ENCODE peak calls at places on chromosomes 2 and 18, in nine cellular contexts. One of them, this sample, is unnamed.

GRCh38 chr2:9982248-9982647 is 30.8 kb downstream of the GRHL1 start:
- DNase-seq in cardiac muscle cell: peak
- DNase-seq in hypothalamus: no peak
- DNase-seq in AG08396: peak
- DNase-seq in CD8-positive, alpha-beta memory T cell: no peak
- DNase-seq in pancreas: no peak
- DNase-seq in activated T-cell treated with anti-CD3 and anti-CD28 coated beads, Interleukin-2, amount 50 U/mL, for 48 hours: no peak
- DNase-seq in RCC 7860: no peak
- DNase-seq in stimulated activated CD4-positive, alpha-beta T cell treated with anti-CD3 and anti-CD28 coated beads, Interleukin-4, amount 100 ng/mL, for 24 hours: no peak
- DNase-seq in this sample: no peak

GRCh38 chr18:31156831-31157763 is 5.6 kb downstream of the DSC1 start:
- DNase-seq in cardiac muscle cell: peak
- DNase-seq in hypothalamus: no peak
- DNase-seq in AG08396: peak
- DNase-seq in CD8-positive, alpha-beta memory T cell: no peak
- DNase-seq in pancreas: no peak
- DNase-seq in activated T-cell treated with anti-CD3 and anti-CD28 coated beads, Interleukin-2, amount 50 U/mL, for 48 hours: no peak
- DNase-seq in RCC 7860: no peak
- DNase-seq in stimulated activated CD4-positive, alpha-beta T cell treated with anti-CD3 and anti-CD28 coated beads, Interleukin-4, amount 100 ng/mL, for 24 hours: no peak
- DNase-seq in this sample: no peak

GRCh38 chr2:239818531-239819011 is 206.6 kb downstream of the NDUFA10 start:
- DNase-seq in cardiac muscle cell: no peak
- DNase-seq in hypothalamus: peak
- DNase-seq in AG08396: no peak
- DNase-seq in CD8-positive, alpha-beta memory T cell: no peak
- DNase-seq in pancreas: no peak
- DNase-seq in activated T-cell treated with anti-CD3 and anti-CD28 coated beads, Interleukin-2, amount 50 U/mL, for 48 hours: no peak
- DNase-seq in RCC 7860: no peak
- DNase-seq in stimulated activated CD4-positive, alpha-beta T cell treated with anti-CD3 and anti-CD28 coated beads, Interleukin-4, amount 100 ng/mL, for 24 hours: no peak
- DNase-seq in this sample: no peak

GRCh38 chr2:64634338-64635267 is 19.1 kb downstream of the SERTAD2 start:
- DNase-seq in cardiac muscle cell: peak
- DNase-seq in hypothalamus: no peak
- DNase-seq in AG08396: no peak
- DNase-seq in CD8-positive, alpha-beta memory T cell: no peak
- DNase-seq in pancreas: no peak
- DNase-seq in activated T-cell treated with anti-CD3 and anti-CD28 coated beads, Interleukin-2, amount 50 U/mL, for 48 hours: no peak
- DNase-seq in RCC 7860: no peak
- DNase-seq in stimulated activated CD4-positive, alpha-beta T cell treated with anti-CD3 and anti-CD28 coated beads, Interleukin-4, amount 100 ng/mL, for 24 hours: no peak
- DNase-seq in this sample: no peak

GRCh38 chr18:53025247-53025646 is 685.2 kb downstream of the DCC start:
- DNase-seq in cardiac muscle cell: no peak
- DNase-seq in hypothalamus: no peak
- DNase-seq in AG08396: no peak
- DNase-seq in CD8-positive, alpha-beta memory T cell: no peak
- DNase-seq in pancreas: no peak
- DNase-seq in activated T-cell treated with anti-CD3 and anti-CD28 coated beads, Interleukin-2, amount 50 U/mL, for 48 hours: no peak
- DNase-seq in RCC 7860: no peak
- DNase-seq in stimulated activated CD4-positive, alpha-beta T cell treated with anti-CD3 and anti-CD28 coated beads, Interleukin-4, amount 100 ng/mL, for 24 hours: no peak
- DNase-seq in this sample: no peak

GRCh38 chr2:39584283-39584972 is 81.3 kb upstream of the TMEM178A start:
- DNase-seq in cardiac muscle cell: peak
- DNase-seq in hypothalamus: no peak
- DNase-seq in AG08396: peak
- DNase-seq in CD8-positive, alpha-beta memory T cell: no peak
- DNase-seq in pancreas: no peak
- DNase-seq in activated T-cell treated with anti-CD3 and anti-CD28 coated beads, Interleukin-2, amount 50 U/mL, for 48 hours: no peak
- DNase-seq in RCC 7860: no peak
- DNase-seq in stimulated activated CD4-positive, alpha-beta T cell treated with anti-CD3 and anti-CD28 coated beads, Interleukin-4, amount 100 ng/mL, for 24 hours: no peak
- DNase-seq in this sample: no peak

GRCh38 chr2:240320561-240321091 is 114.8 kb upstream of the GPC1 start:
- DNase-seq in cardiac muscle cell: no peak
- DNase-seq in hypothalamus: no peak
- DNase-seq in AG08396: no peak
- DNase-seq in CD8-positive, alpha-beta memory T cell: no peak
- DNase-seq in pancreas: no peak
- DNase-seq in activated T-cell treated with anti-CD3 and anti-CD28 coated beads, Interleukin-2, amount 50 U/mL, for 48 hours: no peak
- DNase-seq in RCC 7860: no peak
- DNase-seq in stimulated activated CD4-positive, alpha-beta T cell treated with anti-CD3 and anti-CD28 coated beads, Interleukin-4, amount 100 ng/mL, for 24 hours: no peak
- DNase-seq in this sample: no peak

GRCh38 chr2:9473985-9474360 is 378 bp upstream of the IAH1 start:
- DNase-seq in cardiac muscle cell: peak
- DNase-seq in hypothalamus: peak
- DNase-seq in AG08396: peak
- DNase-seq in CD8-positive, alpha-beta memory T cell: peak
- DNase-seq in pancreas: peak
- DNase-seq in activated T-cell treated with anti-CD3 and anti-CD28 coated beads, Interleukin-2, amount 50 U/mL, for 48 hours: peak
- DNase-seq in RCC 7860: no peak
- DNase-seq in stimulated activated CD4-positive, alpha-beta T cell treated with anti-CD3 and anti-CD28 coated beads, Interleukin-4, amount 100 ng/mL, for 24 hours: peak
- DNase-seq in this sample: peak

GRCh38 chr2:230821261-230821990 is 43.3 kb upstream of the ITM2C start:
- DNase-seq in cardiac muscle cell: no peak
- DNase-seq in hypothalamus: no peak
- DNase-seq in AG08396: no peak
- DNase-seq in CD8-positive, alpha-beta memory T cell: no peak
- DNase-seq in pancreas: no peak
- DNase-seq in activated T-cell treated with anti-CD3 and anti-CD28 coated beads, Interleukin-2, amount 50 U/mL, for 48 hours: peak
- DNase-seq in RCC 7860: no peak
- DNase-seq in stimulated activated CD4-positive, alpha-beta T cell treated with anti-CD3 and anti-CD28 coated beads, Interleukin-4, amount 100 ng/mL, for 24 hours: no peak
- DNase-seq in this sample: no peak

GRCh38 chr18:63131106-63131943 is 188.2 kb downstream of the BCL2 start:
- DNase-seq in cardiac muscle cell: peak
- DNase-seq in hypothalamus: peak
- DNase-seq in AG08396: peak
- DNase-seq in CD8-positive, alpha-beta memory T cell: peak
- DNase-seq in pancreas: peak
- DNase-seq in activated T-cell treated with anti-CD3 and anti-CD28 coated beads, Interleukin-2, amount 50 U/mL, for 48 hours: peak
- DNase-seq in RCC 7860: peak
- DNase-seq in stimulated activated CD4-positive, alpha-beta T cell treated with anti-CD3 and anti-CD28 coated beads, Interleukin-4, amount 100 ng/mL, for 24 hours: peak
- DNase-seq in this sample: peak

GRCh38 chr18:62281684-62282083 is 43.4 kb upstream of the TNFRSF11A start:
- DNase-seq in cardiac muscle cell: peak
- DNase-seq in hypothalamus: no peak
- DNase-seq in AG08396: peak
- DNase-seq in CD8-positive, alpha-beta memory T cell: no peak
- DNase-seq in pancreas: no peak
- DNase-seq in activated T-cell treated with anti-CD3 and anti-CD28 coated beads, Interleukin-2, amount 50 U/mL, for 48 hours: no peak
- DNase-seq in RCC 7860: peak
- DNase-seq in stimulated activated CD4-positive, alpha-beta T cell treated with anti-CD3 and anti-CD28 coated beads, Interleukin-4, amount 100 ng/mL, for 24 hours: no peak
- DNase-seq in this sample: no peak

GRCh38 chr2:238654479-238654878 is 193.4 kb upstream of the TWIST2 start:
- DNase-seq in cardiac muscle cell: no peak
- DNase-seq in hypothalamus: no peak
- DNase-seq in AG08396: no peak
- DNase-seq in CD8-positive, alpha-beta memory T cell: no peak
- DNase-seq in pancreas: no peak
- DNase-seq in activated T-cell treated with anti-CD3 and anti-CD28 coated beads, Interleukin-2, amount 50 U/mL, for 48 hours: no peak
- DNase-seq in RCC 7860: no peak
- DNase-seq in stimulated activated CD4-positive, alpha-beta T cell treated with anti-CD3 and anti-CD28 coated beads, Interleukin-4, amount 100 ng/mL, for 24 hours: no peak
- DNase-seq in this sample: no peak

GRCh38 chr2:131093066-131093842 is at the start of gene FAM168B:
- DNase-seq in cardiac muscle cell: peak
- DNase-seq in hypothalamus: peak
- DNase-seq in AG08396: peak
- DNase-seq in CD8-positive, alpha-beta memory T cell: peak
- DNase-seq in pancreas: peak
- DNase-seq in activated T-cell treated with anti-CD3 and anti-CD28 coated beads, Interleukin-2, amount 50 U/mL, for 48 hours: peak
- DNase-seq in RCC 7860: peak
- DNase-seq in stimulated activated CD4-positive, alpha-beta T cell treated with anti-CD3 and anti-CD28 coated beads, Interleukin-4, amount 100 ng/mL, for 24 hours: peak
- DNase-seq in this sample: peak

GRCh38 chr18:77249583-77250500 is at the start of gene GALR1:
- DNase-seq in cardiac muscle cell: no peak
- DNase-seq in hypothalamus: no peak
- DNase-seq in AG08396: peak
- DNase-seq in CD8-positive, alpha-beta memory T cell: no peak
- DNase-seq in pancreas: no peak
- DNase-seq in activated T-cell treated with anti-CD3 and anti-CD28 coated beads, Interleukin-2, amount 50 U/mL, for 48 hours: peak
- DNase-seq in RCC 7860: no peak
- DNase-seq in stimulated activated CD4-positive, alpha-beta T cell treated with anti-CD3 and anti-CD28 coated beads, Interleukin-4, amount 100 ng/mL, for 24 hours: no peak
- DNase-seq in this sample: no peak

GRCh38 chr2:148048475-148049221 is 27.8 kb downstream of the MBD5 start:
- DNase-seq in cardiac muscle cell: peak
- DNase-seq in hypothalamus: no peak
- DNase-seq in AG08396: no peak
- DNase-seq in CD8-positive, alpha-beta memory T cell: no peak
- DNase-seq in pancreas: no peak
- DNase-seq in activated T-cell treated with anti-CD3 and anti-CD28 coated beads, Interleukin-2, amount 50 U/mL, for 48 hours: no peak
- DNase-seq in RCC 7860: no peak
- DNase-seq in stimulated activated CD4-positive, alpha-beta T cell treated with anti-CD3 and anti-CD28 coated beads, Interleukin-4, amount 100 ng/mL, for 24 hours: no peak
- DNase-seq in this sample: no peak

GRCh38 chr2:215970425-215970824 is 42.9 kb downstream of the MREG start:
- DNase-seq in cardiac muscle cell: no peak
- DNase-seq in hypothalamus: no peak
- DNase-seq in AG08396: peak
- DNase-seq in CD8-positive, alpha-beta memory T cell: no peak
- DNase-seq in pancreas: no peak
- DNase-seq in activated T-cell treated with anti-CD3 and anti-CD28 coated beads, Interleukin-2, amount 50 U/mL, for 48 hours: peak
- DNase-seq in RCC 7860: no peak
- DNase-seq in stimulated activated CD4-positive, alpha-beta T cell treated with anti-CD3 and anti-CD28 coated beads, Interleukin-4, amount 100 ng/mL, for 24 hours: peak
- DNase-seq in this sample: peak

GRCh38 chr2:147082850-147083522 is 761.8 kb upstream of the ACVR2A start:
- DNase-seq in cardiac muscle cell: peak
- DNase-seq in hypothalamus: peak
- DNase-seq in AG08396: peak
- DNase-seq in CD8-positive, alpha-beta memory T cell: peak
- DNase-seq in pancreas: peak
- DNase-seq in activated T-cell treated with anti-CD3 and anti-CD28 coated beads, Interleukin-2, amount 50 U/mL, for 48 hours: peak
- DNase-seq in RCC 7860: peak
- DNase-seq in stimulated activated CD4-positive, alpha-beta T cell treated with anti-CD3 and anti-CD28 coated beads, Interleukin-4, amount 100 ng/mL, for 24 hours: peak
- DNase-seq in this sample: peak

GRCh38 chr18:5297582-5297981 is 2.1 kb upstream of the ZBTB14 start:
- DNase-seq in cardiac muscle cell: no peak
- DNase-seq in hypothalamus: no peak
- DNase-seq in AG08396: no peak
- DNase-seq in CD8-positive, alpha-beta memory T cell: no peak
- DNase-seq in pancreas: no peak
- DNase-seq in activated T-cell treated with anti-CD3 and anti-CD28 coated beads, Interleukin-2, amount 50 U/mL, for 48 hours: no peak
- DNase-seq in RCC 7860: no peak
- DNase-seq in stimulated activated CD4-positive, alpha-beta T cell treated with anti-CD3 and anti-CD28 coated beads, Interleukin-4, amount 100 ng/mL, for 24 hours: no peak
- DNase-seq in this sample: no peak

GRCh38 chr2:30433902-30434301 is 13.1 kb upstream of the LCLAT1 start:
- DNase-seq in cardiac muscle cell: peak
- DNase-seq in hypothalamus: no peak
- DNase-seq in AG08396: no peak
- DNase-seq in CD8-positive, alpha-beta memory T cell: no peak
- DNase-seq in pancreas: no peak
- DNase-seq in activated T-cell treated with anti-CD3 and anti-CD28 coated beads, Interleukin-2, amount 50 U/mL, for 48 hours: no peak
- DNase-seq in RCC 7860: no peak
- DNase-seq in stimulated activated CD4-positive, alpha-beta T cell treated with anti-CD3 and anti-CD28 coated beads, Interleukin-4, amount 100 ng/mL, for 24 hours: no peak
- DNase-seq in this sample: no peak

GRCh38 chr2:54247115-54247514 is 8.9 kb downstream of the TSPYL6 start:
- DNase-seq in cardiac muscle cell: no peak
- DNase-seq in hypothalamus: no peak
- DNase-seq in AG08396: no peak
- DNase-seq in CD8-positive, alpha-beta memory T cell: no peak
- DNase-seq in pancreas: no peak
- DNase-seq in activated T-cell treated with anti-CD3 and anti-CD28 coated beads, Interleukin-2, amount 50 U/mL, for 48 hours: no peak
- DNase-seq in RCC 7860: no peak
- DNase-seq in stimulated activated CD4-positive, alpha-beta T cell treated with anti-CD3 and anti-CD28 coated beads, Interleukin-4, amount 100 ng/mL, for 24 hours: no peak
- DNase-seq in this sample: no peak

GRCh38 chr18:49768051-49768391 is 45.3 kb downstream of the ACAA2 start:
- DNase-seq in cardiac muscle cell: peak
- DNase-seq in hypothalamus: no peak
- DNase-seq in AG08396: peak
- DNase-seq in CD8-positive, alpha-beta memory T cell: no peak
- DNase-seq in pancreas: peak
- DNase-seq in activated T-cell treated with anti-CD3 and anti-CD28 coated beads, Interleukin-2, amount 50 U/mL, for 48 hours: no peak
- DNase-seq in RCC 7860: peak
- DNase-seq in stimulated activated CD4-positive, alpha-beta T cell treated with anti-CD3 and anti-CD28 coated beads, Interleukin-4, amount 100 ng/mL, for 24 hours: no peak
- DNase-seq in this sample: peak

GRCh38 chr2:71716697-71717624 is 263.6 kb downstream of the DYSF start:
- DNase-seq in cardiac muscle cell: peak
- DNase-seq in hypothalamus: no peak
- DNase-seq in AG08396: peak
- DNase-seq in CD8-positive, alpha-beta memory T cell: no peak
- DNase-seq in pancreas: peak
- DNase-seq in activated T-cell treated with anti-CD3 and anti-CD28 coated beads, Interleukin-2, amount 50 U/mL, for 48 hours: no peak
- DNase-seq in RCC 7860: peak
- DNase-seq in stimulated activated CD4-positive, alpha-beta T cell treated with anti-CD3 and anti-CD28 coated beads, Interleukin-4, amount 100 ng/mL, for 24 hours: no peak
- DNase-seq in this sample: no peak

GRCh38 chr2:132991464-132992045 is 321.6 kb upstream of the LYPD1 start:
- DNase-seq in cardiac muscle cell: no peak
- DNase-seq in hypothalamus: no peak
- DNase-seq in AG08396: no peak
- DNase-seq in CD8-positive, alpha-beta memory T cell: no peak
- DNase-seq in pancreas: no peak
- DNase-seq in activated T-cell treated with anti-CD3 and anti-CD28 coated beads, Interleukin-2, amount 50 U/mL, for 48 hours: no peak
- DNase-seq in RCC 7860: no peak
- DNase-seq in stimulated activated CD4-positive, alpha-beta T cell treated with anti-CD3 and anti-CD28 coated beads, Interleukin-4, amount 100 ng/mL, for 24 hours: no peak
- DNase-seq in this sample: no peak

GRCh38 chr2:208879666-208880065 is 473.1 kb downstream of the PTH2R start:
- DNase-seq in cardiac muscle cell: no peak
- DNase-seq in hypothalamus: no peak
- DNase-seq in AG08396: no peak
- DNase-seq in CD8-positive, alpha-beta memory T cell: no peak
- DNase-seq in pancreas: no peak
- DNase-seq in activated T-cell treated with anti-CD3 and anti-CD28 coated beads, Interleukin-2, amount 50 U/mL, for 48 hours: no peak
- DNase-seq in RCC 7860: no peak
- DNase-seq in stimulated activated CD4-positive, alpha-beta T cell treated with anti-CD3 and anti-CD28 coated beads, Interleukin-4, amount 100 ng/mL, for 24 hours: no peak
- DNase-seq in this sample: no peak

GRCh38 chr2:36705326-36706020 is 9.0 kb downstream of the VIT start:
- DNase-seq in cardiac muscle cell: no peak
- DNase-seq in hypothalamus: no peak
- DNase-seq in AG08396: no peak
- DNase-seq in CD8-positive, alpha-beta memory T cell: no peak
- DNase-seq in pancreas: no peak
- DNase-seq in activated T-cell treated with anti-CD3 and anti-CD28 coated beads, Interleukin-2, amount 50 U/mL, for 48 hours: no peak
- DNase-seq in RCC 7860: no peak
- DNase-seq in stimulated activated CD4-positive, alpha-beta T cell treated with anti-CD3 and anti-CD28 coated beads, Interleukin-4, amount 100 ng/mL, for 24 hours: no peak
- DNase-seq in this sample: no peak

GRCh38 chr2:151315381-151315903 is 26.0 kb upstream of the NMI start:
- DNase-seq in cardiac muscle cell: peak
- DNase-seq in hypothalamus: peak
- DNase-seq in AG08396: no peak
- DNase-seq in CD8-positive, alpha-beta memory T cell: no peak
- DNase-seq in pancreas: no peak
- DNase-seq in activated T-cell treated with anti-CD3 and anti-CD28 coated beads, Interleukin-2, amount 50 U/mL, for 48 hours: no peak
- DNase-seq in RCC 7860: no peak
- DNase-seq in stimulated activated CD4-positive, alpha-beta T cell treated with anti-CD3 and anti-CD28 coated beads, Interleukin-4, amount 100 ng/mL, for 24 hours: no peak
- DNase-seq in this sample: no peak

GRCh38 chr2:230998882-230999281 is 3.0 kb downstream of the SPATA3 start:
- DNase-seq in cardiac muscle cell: peak
- DNase-seq in hypothalamus: no peak
- DNase-seq in AG08396: no peak
- DNase-seq in CD8-positive, alpha-beta memory T cell: no peak
- DNase-seq in pancreas: no peak
- DNase-seq in activated T-cell treated with anti-CD3 and anti-CD28 coated beads, Interleukin-2, amount 50 U/mL, for 48 hours: no peak
- DNase-seq in RCC 7860: no peak
- DNase-seq in stimulated activated CD4-positive, alpha-beta T cell treated with anti-CD3 and anti-CD28 coated beads, Interleukin-4, amount 100 ng/mL, for 24 hours: no peak
- DNase-seq in this sample: no peak

GRCh38 chr2:199987586-199987985 is 32.2 kb downstream of the MAIP1 start:
- DNase-seq in cardiac muscle cell: peak
- DNase-seq in hypothalamus: no peak
- DNase-seq in AG08396: no peak
- DNase-seq in CD8-positive, alpha-beta memory T cell: no peak
- DNase-seq in pancreas: no peak
- DNase-seq in activated T-cell treated with anti-CD3 and anti-CD28 coated beads, Interleukin-2, amount 50 U/mL, for 48 hours: no peak
- DNase-seq in RCC 7860: no peak
- DNase-seq in stimulated activated CD4-positive, alpha-beta T cell treated with anti-CD3 and anti-CD28 coated beads, Interleukin-4, amount 100 ng/mL, for 24 hours: no peak
- DNase-seq in this sample: no peak

GRCh38 chr2:150477347-150477746 is 10.1 kb downstream of the RND3 start:
- DNase-seq in cardiac muscle cell: no peak
- DNase-seq in hypothalamus: no peak
- DNase-seq in AG08396: no peak
- DNase-seq in CD8-positive, alpha-beta memory T cell: no peak
- DNase-seq in pancreas: no peak
- DNase-seq in activated T-cell treated with anti-CD3 and anti-CD28 coated beads, Interleukin-2, amount 50 U/mL, for 48 hours: no peak
- DNase-seq in RCC 7860: peak
- DNase-seq in stimulated activated CD4-positive, alpha-beta T cell treated with anti-CD3 and anti-CD28 coated beads, Interleukin-4, amount 100 ng/mL, for 24 hours: no peak
- DNase-seq in this sample: no peak

GRCh38 chr2:187188783-187189631 is 259.0 kb downstream of the CALCRL start:
- DNase-seq in cardiac muscle cell: no peak
- DNase-seq in hypothalamus: no peak
- DNase-seq in AG08396: no peak
- DNase-seq in CD8-positive, alpha-beta memory T cell: no peak
- DNase-seq in pancreas: no peak
- DNase-seq in activated T-cell treated with anti-CD3 and anti-CD28 coated beads, Interleukin-2, amount 50 U/mL, for 48 hours: no peak
- DNase-seq in RCC 7860: no peak
- DNase-seq in stimulated activated CD4-positive, alpha-beta T cell treated with anti-CD3 and anti-CD28 coated beads, Interleukin-4, amount 100 ng/mL, for 24 hours: no peak
- DNase-seq in this sample: no peak

GRCh38 chr2:226652388-226652787 is 147.2 kb downstream of the IRS1 start:
- DNase-seq in cardiac muscle cell: peak
- DNase-seq in hypothalamus: no peak
- DNase-seq in AG08396: peak
- DNase-seq in CD8-positive, alpha-beta memory T cell: no peak
- DNase-seq in pancreas: no peak
- DNase-seq in activated T-cell treated with anti-CD3 and anti-CD28 coated beads, Interleukin-2, amount 50 U/mL, for 48 hours: no peak
- DNase-seq in RCC 7860: peak
- DNase-seq in stimulated activated CD4-positive, alpha-beta T cell treated with anti-CD3 and anti-CD28 coated beads, Interleukin-4, amount 100 ng/mL, for 24 hours: no peak
- DNase-seq in this sample: peak

This sample was measured in activated naive CD4-positive, alpha-beta T cell treated with anti-CD3 and anti-CD28 coated beads for 36 hours.